ENCODE peak calls at places on chromosomes 16 and 17, in four cellular contexts. B is body of pancreas, Y is PC-3, J is GM12865. X is an unnamed sample.

GRCh38 chr17:50207318-50207717 is 5.9 kb upstream of the COL1A1 start:
- DNase-seq in B (no peak), Y (no peak), J (no peak), X (no peak)

GRCh38 chr17:82238562-82239201 is 9.8 kb downstream of the SLC16A3 start:
- DNase-seq in B (no peak), Y (peak; percentile 54), J (peak; percentile 85), X (peak; percentile 92)

GRCh38 chr16:79994413-79994812 is 393.9 kb upstream of the MAF start:
- DNase-seq in B (no peak), Y (no peak), J (no peak), X (no peak)

GRCh38 chr16:86462334-86463084 is 47.8 kb upstream of the FOXF1 start:
- DNase-seq in B (no peak), Y (no peak), J (no peak), X (peak; percentile 36)

GRCh38 chr17:72318131-72318530 is 197.3 kb downstream of the SOX9 start:
- DNase-seq in B (no peak), Y (no peak), J (no peak), X (no peak)

GRCh38 chr16:52283018-52283417 is 263.9 kb downstream of the TOX3 start:
- DNase-seq in B (no peak), Y (no peak), J (no peak), X (peak; percentile 57)

GRCh38 chr16:4837733-4838501 is 9.2 kb downstream of the GLYR1 start:
- DNase-seq in B (no peak), Y (no peak), J (peak; percentile 37), X (no peak)

GRCh38 chr16:89890200-89890599 is 16.8 kb downstream of the TCF25 start:
- DNase-seq in B (no peak), Y (no peak), J (no peak), X (no peak)

GRCh38 chr17:2457913-2458312 is 53.8 kb downstream of the METTL16 start:
- DNase-seq in B (no peak), Y (no peak), J (no peak), X (no peak)

GRCh38 chr16:6106061-6106460 is 1008.5 kb upstream of the EEF2KMT start:
- DNase-seq in B (no peak), Y (no peak), J (no peak), X (no peak)

GRCh38 chr16:3175157-3176153 is 12.5 kb upstream of the OR1F1 start:
- DNase-seq in B (no peak), Y (peak; percentile 63), J (peak; percentile 75), X (peak; percentile 54)

GRCh38 chr17:64259922-64260321 is 3.1 kb downstream of the TEX2 start:
- DNase-seq in B (no peak), Y (peak; percentile 78), J (no peak), X (peak; percentile 67)

GRCh38 chr16:84557504-84557903 is 53.0 kb upstream of the MEAK7 start:
- DNase-seq in B (no peak), Y (no peak), J (no peak), X (peak; percentile 22)

GRCh38 chr17:40419559-40420331 is 2.0 kb upstream of the TOP2A start:
- DNase-seq in B (no peak), Y (no peak), J (no peak), X (no peak)

GRCh38 chr16:89696598-89697128 is 4.8 kb downstream of the SPATA2L start:
- DNase-seq in B (no peak), Y (no peak), J (peak; percentile 53), X (peak; percentile 43)

GRCh38 chr17:8905256-8905778 is 37.8 kb upstream of the PIK3R6 start:
- DNase-seq in B (no peak), Y (no peak), J (no peak), X (no peak)

GRCh38 chr17:29176500-29177351 is 3.5 kb downstream of the MYO18A start:
- DNase-seq in B (peak; percentile 91), Y (peak; percentile 59), J (peak; percentile 83), X (peak; percentile 67)

GRCh38 chr17:17467720-17468119 is 9.1 kb upstream of the MED9 start:
- DNase-seq in B (no peak), Y (peak; percentile 78), J (no peak), X (peak; percentile 15)

GRCh38 chr17:67293251-67294203 is 48.5 kb upstream of the HELZ start:
- DNase-seq in B (peak; percentile 74), Y (peak; percentile 54), J (peak; percentile 83), X (peak; percentile 71)

GRCh38 chr17:31321971-31322370 is 549 bp upstream of the EVI2A start:
- DNase-seq in B (no peak), Y (no peak), J (no peak), X (no peak)

GRCh38 chr16:22789281-22789945 is 24.5 kb upstream of the HS3ST2 start:
- DNase-seq in B (no peak), Y (peak; percentile 63), J (no peak), X (no peak)

GRCh38 chr17:57107498-57108101 is 22.6 kb downstream of the AKAP1 start:
- DNase-seq in B (no peak), Y (peak; percentile 98), J (no peak), X (peak; percentile 22)

GRCh38 chr16:81482329-81483063 is 37.9 kb downstream of the CMIP start:
- DNase-seq in B (no peak), Y (no peak), J (peak; percentile 23), X (no peak)

GRCh38 chr17:75848523-75849303 is 4.5 kb upstream of the UNC13D start:
- DNase-seq in B (peak; percentile 86), Y (peak; percentile 85), J (peak; percentile 80), X (peak; percentile 66)

GRCh38 chr17:80270104-80270503 is 9.5 kb downstream of the RNF213 start:
- DNase-seq in B (no peak), Y (no peak), J (no peak), X (no peak)

GRCh38 chr17:50037321-50038107 is 18.4 kb upstream of the ITGA3 start:
- DNase-seq in B (peak; percentile 60), Y (peak; percentile 92), J (no peak), X (peak; percentile 88)

GRCh38 chr17:58250344-58251011 is 12.1 kb downstream of the LPO start:
- DNase-seq in B (no peak), Y (no peak), J (no peak), X (no peak)

GRCh38 chr16:1983544-1984346 is at the start of gene GFER:
- DNase-seq in B (peak; percentile 91), Y (peak; percentile 86), J (peak; percentile 95), X (peak; percentile 93)

GRCh38 chr16:79283578-79283977 is 317.0 kb downstream of the MAF start:
- DNase-seq in B (no peak), Y (no peak), J (peak; percentile 48), X (no peak)

GRCh38 chr16:3460121-3460520 is 16.6 kb downstream of the NAA60 start:
- DNase-seq in B (no peak), Y (no peak), J (no peak), X (no peak)

GRCh38 chr17:79836952-79837887 is 2.0 kb downstream of the CBX4 start:
- DNase-seq in B (peak; percentile 92), Y (peak; percentile 93), J (peak; percentile 90), X (peak; percentile 73)

GRCh38 chr17:4110152-4110551 is 32.7 kb downstream of the ZZEF1 start:
- DNase-seq in B (no peak), Y (peak; percentile 78), J (no peak), X (peak; percentile 70)

GRCh38 chr16:89281829-89282228 is 64.3 kb downstream of the ZNF778 start:
- DNase-seq in B (no peak), Y (no peak), J (no peak), X (no peak)

GRCh38 chr16:11315499-11315898 is 29.8 kb upstream of the RMI2 start:
- DNase-seq in B (no peak), Y (peak; percentile 12), J (no peak), X (peak; percentile 70)

GRCh38 chr16:57475711-57476339 is 10.5 kb downstream of the DOK4 start:
- DNase-seq in B (no peak), Y (peak; percentile 15), J (peak; percentile 88), X (peak; percentile 71)

DNA sequence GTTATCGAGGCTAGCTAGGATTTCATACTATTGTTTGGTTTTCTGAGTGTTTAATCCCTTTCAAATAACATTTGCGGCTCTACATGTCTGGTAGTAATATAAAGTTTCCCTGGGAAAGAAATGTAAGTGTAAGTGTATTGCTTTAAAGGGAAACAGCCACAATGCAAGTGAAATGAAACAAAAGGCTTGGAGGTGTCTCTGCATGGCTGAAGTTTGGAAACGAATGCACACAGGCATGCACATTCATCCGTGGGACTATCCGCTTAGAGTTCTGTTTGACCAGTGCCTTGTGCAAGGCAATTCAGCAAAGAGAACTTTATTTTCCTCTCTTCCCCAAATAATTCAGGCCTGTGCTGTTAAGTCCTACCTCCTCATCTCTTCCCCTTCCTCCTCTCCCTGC is 56.1 kb upstream of the MRTFB start:
- DNase-seq in B (no peak), Y (no peak), J (no peak), X (peak; percentile 38)
- H3K4me3 ChIP-seq in B (no peak overlapping the region), Y (no peak overlapping the region), J (no peak overlapping the region), X (no peak overlapping the region)

GRCh38 chr17:43393944-43394482 is 4.8 kb upstream of the ARL4D start:
- DNase-seq in B (peak; percentile 96), Y (peak; percentile 89), J (peak; percentile 89), X (peak; percentile 90)
- H3K4me3 ChIP-seq in B (no peak overlapping the region), Y (no peak overlapping the region), J (no peak overlapping the region), X (no peak overlapping the region)

GRCh38 chr17:44137891-44138709 is 3.6 kb upstream of the HROB start:
- DNase-seq in B (peak; percentile 68), Y (peak; percentile 99), J (peak; percentile 32), X (peak; percentile 100)
- H3K4me3 ChIP-seq in B (no peak overlapping the region), Y (peak overlapping the region; percentile 59), J (no peak overlapping the region), X (peak overlapping the region; percentile 36)

GRCh38 chr17:77464988-77465357 is 324.2 kb downstream of the SEC14L1 start:
- DNase-seq in B (no peak), Y (no peak), J (no peak), X (no peak)
- H3K4me3 ChIP-seq in B (no peak overlapping the region), Y (no peak overlapping the region), J (peak overlapping the region; percentile 6), X (no peak overlapping the region)

DNA sequence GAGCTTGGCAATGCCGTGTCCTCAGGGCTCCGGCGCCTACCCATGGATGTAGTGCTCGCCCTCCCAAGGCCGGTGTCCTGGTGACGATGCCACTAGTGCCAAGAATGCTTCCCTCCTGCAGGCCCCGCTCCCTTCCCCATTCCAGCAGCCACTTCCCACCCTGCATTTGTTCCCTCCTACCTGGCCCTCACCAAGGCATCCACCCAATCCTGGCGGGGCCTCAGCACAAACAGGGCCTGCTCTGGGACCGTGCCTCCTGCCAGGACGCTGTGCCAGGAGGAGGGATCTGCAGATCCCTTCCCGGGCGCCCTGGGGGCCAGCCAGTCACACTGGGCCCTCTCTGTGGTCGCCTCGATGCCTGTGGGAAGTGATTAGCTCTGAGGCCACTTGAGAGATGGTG is 25.1 kb downstream of the ABR start:
- DNase-seq in B (no peak), Y (no peak), J (no peak), X (no peak)
- H3K4me3 ChIP-seq in B (no peak overlapping the region), Y (no peak overlapping the region), J (no peak overlapping the region), X (no peak overlapping the region)

X was measured in choroid plexus epithelial cell.